ENCODE peak calls at places on chromosome 10, in nine cellular contexts. One of them, this sample, is unnamed. For H3K27me3, the result is how much of the 10 kb centered on the place peaks cover.

GRCh38 chr10:131636841-131637724 is 263.7 kb upstream of the PPP2R2D start:
- DNase-seq in body of pancreas: no peak
- DNase-seq in HCT116: no peak
- DNase-seq in spleen: peak
- DNase-seq in stomach: no peak
- DNase-seq in uterus: no peak
- DNase-seq in esophagus squamous epithelium: no peak
- DNase-seq in breast epithelium: no peak
- DNase-seq in suprapubic skin: no peak
- DNase-seq in this sample: no peak

GRCh38 chr10:44978570-44979280 is at the start of gene DEPP1:
- DNase-seq in body of pancreas: peak
- DNase-seq in HCT116: peak
- DNase-seq in spleen: peak
- DNase-seq in stomach: peak
- DNase-seq in uterus: peak
- DNase-seq in esophagus squamous epithelium: peak
- DNase-seq in breast epithelium: peak
- DNase-seq in suprapubic skin: peak
- DNase-seq in this sample: peak

GRCh38 chr10:6564367-6564766 is 15.7 kb downstream of the PRKCQ start:
- DNase-seq in body of pancreas: no peak
- DNase-seq in HCT116: no peak
- DNase-seq in spleen: no peak
- DNase-seq in stomach: no peak
- DNase-seq in uterus: no peak
- DNase-seq in esophagus squamous epithelium: no peak
- DNase-seq in breast epithelium: no peak
- DNase-seq in suprapubic skin: no peak
- DNase-seq in this sample: no peak

GRCh38 chr10:34581871-34582532 is 233.1 kb downstream of the PARD3 start:
- DNase-seq in body of pancreas: no peak
- DNase-seq in HCT116: no peak
- DNase-seq in spleen: no peak
- DNase-seq in stomach: no peak
- DNase-seq in uterus: no peak
- DNase-seq in esophagus squamous epithelium: no peak
- DNase-seq in breast epithelium: no peak
- DNase-seq in suprapubic skin: no peak
- DNase-seq in this sample: no peak

GRCh38 chr10:58970160-58970915 is 206.1 kb upstream of the PHYHIPL start:
- DNase-seq in body of pancreas: no peak
- DNase-seq in HCT116: no peak
- DNase-seq in spleen: no peak
- DNase-seq in stomach: no peak
- DNase-seq in uterus: no peak
- DNase-seq in esophagus squamous epithelium: no peak
- DNase-seq in breast epithelium: no peak
- DNase-seq in suprapubic skin: no peak
- DNase-seq in this sample: no peak

GRCh38 chr10:24949616-24950015 is 2.8 kb downstream of the PRTFDC1 start:
- DNase-seq in body of pancreas: no peak
- DNase-seq in HCT116: no peak
- DNase-seq in spleen: no peak
- DNase-seq in stomach: no peak
- DNase-seq in uterus: no peak
- DNase-seq in esophagus squamous epithelium: no peak
- DNase-seq in breast epithelium: no peak
- DNase-seq in suprapubic skin: no peak
- DNase-seq in this sample: no peak

GRCh38 chr10:36019749-36020148 is 377.7 kb upstream of the FZD8 start:
- DNase-seq in body of pancreas: no peak
- DNase-seq in HCT116: no peak
- DNase-seq in spleen: no peak
- DNase-seq in stomach: no peak
- DNase-seq in uterus: no peak
- DNase-seq in esophagus squamous epithelium: no peak
- DNase-seq in breast epithelium: no peak
- DNase-seq in suprapubic skin: no peak
- DNase-seq in this sample: no peak

GRCh38 chr10:6239213-6239991 is 36.7 kb downstream of the PFKFB3 start:
- DNase-seq in body of pancreas: no peak
- DNase-seq in HCT116: peak
- DNase-seq in spleen: no peak
- DNase-seq in stomach: peak
- DNase-seq in uterus: peak
- DNase-seq in esophagus squamous epithelium: no peak
- DNase-seq in breast epithelium: peak
- DNase-seq in suprapubic skin: no peak
- DNase-seq in this sample: no peak

GRCh38 chr10:42952358-42952757 is 124.5 kb upstream of the RET start:
- DNase-seq in body of pancreas: peak
- DNase-seq in HCT116: peak
- DNase-seq in spleen: peak
- DNase-seq in stomach: peak
- DNase-seq in uterus: peak
- DNase-seq in esophagus squamous epithelium: no peak
- DNase-seq in breast epithelium: peak
- DNase-seq in suprapubic skin: peak
- DNase-seq in this sample: peak

GRCh38 chr10:132418520-132419416 is 21.8 kb downstream of the PWWP2B start:
- DNase-seq in body of pancreas: peak
- DNase-seq in HCT116: peak
- DNase-seq in spleen: peak
- DNase-seq in stomach: peak
- DNase-seq in uterus: no peak
- DNase-seq in esophagus squamous epithelium: no peak
- DNase-seq in breast epithelium: peak
- DNase-seq in suprapubic skin: no peak
- DNase-seq in this sample: peak

GRCh38 chr10:94500063-94500462 is 45.5 kb upstream of the HELLS start:
- DNase-seq in body of pancreas: no peak
- DNase-seq in HCT116: no peak
- DNase-seq in spleen: no peak
- DNase-seq in stomach: no peak
- DNase-seq in uterus: no peak
- DNase-seq in esophagus squamous epithelium: no peak
- DNase-seq in breast epithelium: no peak
- DNase-seq in suprapubic skin: no peak
- DNase-seq in this sample: peak

DNA sequence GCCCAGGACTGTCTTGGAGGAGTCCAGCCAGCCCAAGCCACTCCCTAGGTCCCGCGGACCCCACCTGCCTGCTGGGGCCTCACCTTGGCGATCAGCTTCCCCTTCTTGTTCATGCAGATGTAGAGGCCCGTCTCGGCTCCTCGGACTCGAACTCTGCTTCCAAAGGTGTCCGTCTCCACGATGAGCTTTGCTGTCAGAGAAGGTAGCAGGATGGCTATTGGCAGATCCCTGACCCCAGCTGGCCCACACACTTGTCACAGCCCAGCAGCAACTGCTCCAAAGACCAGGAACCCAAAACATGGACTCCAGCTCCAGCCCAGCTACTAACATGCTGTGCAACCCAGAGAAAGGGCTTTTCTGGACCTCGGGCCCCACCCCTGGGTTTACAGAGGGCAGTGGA is 4.5 kb downstream of the FGF8 start:
- DNase-seq in body of pancreas: no peak
- DNase-seq in HCT116: no peak
- DNase-seq in spleen: no peak
- DNase-seq in stomach: peak
- DNase-seq in uterus: no peak
- DNase-seq in esophagus squamous epithelium: no peak
- DNase-seq in breast epithelium: no peak
- DNase-seq in suprapubic skin: no peak
- DNase-seq in this sample: no peak
- H3K27me3 ChIP-seq in body of pancreas: under half
- H3K27me3 ChIP-seq in HCT116: under half
- H3K27me3 ChIP-seq in spleen: half or more
- H3K27me3 ChIP-seq in stomach: half or more
- H3K27me3 ChIP-seq in uterus: under half
- H3K27me3 ChIP-seq in esophagus squamous epithelium: half or more
- H3K27me3 ChIP-seq in breast epithelium: under half
- H3K27me3 ChIP-seq in suprapubic skin: half or more
- H3K27me3 ChIP-seq in this sample: under half

DNA sequence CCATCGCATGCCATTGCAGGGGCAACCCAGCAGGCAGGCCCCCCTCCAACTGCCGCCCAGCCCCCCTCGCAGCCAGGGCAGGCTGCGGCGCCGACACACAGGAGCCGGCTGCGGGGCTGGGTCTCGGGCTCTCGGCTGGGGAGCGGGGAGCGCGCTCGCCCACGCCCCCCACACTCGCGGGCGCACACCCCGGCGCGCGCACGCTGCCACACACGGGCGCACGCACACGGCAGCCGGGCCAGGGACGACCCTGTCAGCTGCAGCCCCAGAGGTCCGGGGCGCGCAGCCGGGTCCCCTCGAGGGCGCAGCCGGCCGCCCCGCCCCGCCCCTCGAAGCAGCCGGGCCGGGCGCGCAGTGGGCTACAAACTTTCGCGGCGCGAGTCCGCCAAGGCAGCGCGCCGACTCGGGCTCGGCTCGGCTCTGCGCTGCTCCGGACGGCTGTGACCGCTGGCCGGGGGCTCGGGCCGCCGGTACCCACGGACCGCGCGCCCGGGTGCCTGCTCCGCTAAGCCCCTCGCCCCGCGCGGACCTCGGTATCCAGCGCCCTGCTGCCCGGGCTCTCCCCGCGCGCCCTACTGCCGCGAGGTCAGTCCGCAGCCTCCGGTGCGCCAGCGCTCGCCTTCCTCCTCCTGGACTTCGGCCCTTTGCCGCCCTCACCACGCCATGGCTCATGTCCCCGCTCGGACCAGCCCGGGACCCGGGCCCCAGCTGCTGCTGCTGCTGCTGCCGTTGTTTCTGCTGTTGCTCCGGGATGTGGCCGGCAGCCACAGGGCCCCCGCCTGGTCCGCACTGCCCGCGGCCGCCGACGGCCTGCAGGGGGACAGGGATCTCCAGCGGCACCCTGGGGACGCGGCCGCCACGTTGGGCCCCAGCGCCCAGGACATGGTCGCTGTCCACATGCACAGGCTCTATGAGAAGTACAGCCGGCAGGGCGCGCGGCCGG is at the start of gene GDF10:
- DNase-seq in body of pancreas: peak
- DNase-seq in HCT116: no peak
- DNase-seq in spleen: no peak
- DNase-seq in stomach: no peak
- DNase-seq in uterus: no peak
- DNase-seq in esophagus squamous epithelium: no peak
- DNase-seq in breast epithelium: no peak
- DNase-seq in suprapubic skin: peak
- DNase-seq in this sample: no peak
- TF ChIP-seq POLR2A in body of pancreas: peak
- TF ChIP-seq POLR2A in HCT116: no peak
- TF ChIP-seq POLR2A in spleen: no peak
- TF ChIP-seq POLR2A in stomach: no peak
- TF ChIP-seq POLR2A in uterus: no peak
- TF ChIP-seq POLR2A in esophagus squamous epithelium: no peak
- TF ChIP-seq POLR2A in breast epithelium: no peak
- TF ChIP-seq POLR2A in suprapubic skin: no peak
- TF ChIP-seq POLR2A in this sample: no peak

DNA sequence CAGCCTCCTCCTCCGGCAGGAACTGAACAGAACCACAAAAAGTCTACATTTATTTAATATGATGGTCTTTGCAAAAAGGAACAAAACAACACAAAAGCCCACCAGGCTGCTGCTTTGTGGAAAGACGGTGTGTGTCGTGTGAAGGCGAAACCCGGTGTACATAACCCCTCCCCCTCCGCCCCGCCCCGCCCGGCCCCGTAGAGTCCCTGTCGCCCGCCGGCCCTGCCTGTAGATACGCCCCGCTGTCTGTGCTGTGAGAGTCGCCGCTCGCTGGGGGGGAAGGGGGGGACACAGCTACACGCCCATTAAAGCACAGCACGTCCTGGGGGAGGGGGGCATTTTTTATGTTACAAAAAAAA is 83.3 kb downstream of the PAX2 start:
- DNase-seq in body of pancreas: peak
- DNase-seq in HCT116: no peak
- DNase-seq in spleen: no peak
- DNase-seq in stomach: no peak
- DNase-seq in uterus: no peak
- DNase-seq in esophagus squamous epithelium: no peak
- DNase-seq in breast epithelium: no peak
- DNase-seq in suprapubic skin: no peak
- DNase-seq in this sample: no peak
- H3K27me3 ChIP-seq in body of pancreas: under half
- H3K27me3 ChIP-seq in HCT116: under half
- H3K27me3 ChIP-seq in spleen: half or more
- H3K27me3 ChIP-seq in stomach: half or more
- H3K27me3 ChIP-seq in uterus: under half
- H3K27me3 ChIP-seq in esophagus squamous epithelium: half or more
- H3K27me3 ChIP-seq in breast epithelium: under half
- H3K27me3 ChIP-seq in suprapubic skin: half or more
- H3K27me3 ChIP-seq in this sample: under half

GRCh38 chr10:118810796-118811195 is 56.0 kb upstream of the CACUL1 start:
- DNase-seq in body of pancreas: no peak
- DNase-seq in HCT116: no peak
- DNase-seq in spleen: no peak
- DNase-seq in stomach: peak
- DNase-seq in uterus: no peak
- DNase-seq in esophagus squamous epithelium: no peak
- DNase-seq in breast epithelium: no peak
- DNase-seq in suprapubic skin: no peak
- DNase-seq in this sample: no peak

GRCh38 chr10:118811675-118812392 is 57.1 kb upstream of the CACUL1 start:
- DNase-seq in body of pancreas: no peak
- DNase-seq in HCT116: no peak
- DNase-seq in spleen: no peak
- DNase-seq in stomach: peak
- DNase-seq in uterus: no peak
- DNase-seq in esophagus squamous epithelium: no peak
- DNase-seq in breast epithelium: no peak
- DNase-seq in suprapubic skin: no peak
- DNase-seq in this sample: no peak

GRCh38 chr10:118809372-118809695 is 54.6 kb upstream of the CACUL1 start:
- DNase-seq in body of pancreas: no peak
- DNase-seq in HCT116: no peak
- DNase-seq in spleen: no peak
- DNase-seq in stomach: peak
- DNase-seq in uterus: no peak
- DNase-seq in esophagus squamous epithelium: no peak
- DNase-seq in breast epithelium: no peak
- DNase-seq in suprapubic skin: peak
- DNase-seq in this sample: no peak

GRCh38 chr10:118809821-118810220 is 55.1 kb upstream of the CACUL1 start:
- DNase-seq in body of pancreas: no peak
- DNase-seq in HCT116: no peak
- DNase-seq in spleen: no peak
- DNase-seq in stomach: peak
- DNase-seq in uterus: no peak
- DNase-seq in esophagus squamous epithelium: no peak
- DNase-seq in breast epithelium: no peak
- DNase-seq in suprapubic skin: peak
- DNase-seq in this sample: no peak

DNA sequence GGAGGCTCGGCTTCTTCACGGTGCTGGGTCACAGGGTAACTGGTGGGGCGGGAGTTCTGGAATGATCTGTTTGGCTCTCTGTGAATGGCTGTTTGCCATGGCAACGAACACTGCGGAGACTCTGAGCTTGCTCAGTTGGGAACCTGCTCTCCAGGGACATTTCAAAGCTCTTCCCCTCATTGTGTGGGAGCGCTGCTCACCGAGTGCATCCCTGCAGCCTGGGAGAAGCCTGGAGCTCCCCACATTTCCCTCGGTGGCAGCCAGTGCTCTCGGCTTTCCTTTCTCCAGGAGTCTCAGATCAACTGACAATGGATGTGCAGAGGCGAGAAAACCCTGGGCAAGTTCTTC is 57.6 kb upstream of the CACUL1 start:
- DNase-seq in body of pancreas: no peak
- DNase-seq in HCT116: no peak
- DNase-seq in spleen: no peak
- DNase-seq in stomach: peak
- DNase-seq in uterus: no peak
- DNase-seq in esophagus squamous epithelium: no peak
- DNase-seq in breast epithelium: no peak
- DNase-seq in suprapubic skin: no peak
- DNase-seq in this sample: no peak
- TF ChIP-seq POLR2A in body of pancreas: no peak
- TF ChIP-seq POLR2A in HCT116: no peak
- TF ChIP-seq POLR2A in spleen: no peak
- TF ChIP-seq POLR2A in stomach: no peak
- TF ChIP-seq POLR2A in uterus: no peak
- TF ChIP-seq POLR2A in esophagus squamous epithelium: no peak
- TF ChIP-seq POLR2A in breast epithelium: no peak
- TF ChIP-seq POLR2A in suprapubic skin: no peak
- TF ChIP-seq POLR2A in this sample: no peak

This sample was measured in testis.